ENCODE peak calls at places on chromosome 14, in six cellular contexts. H is astrocyte; F is CD8-positive, alpha-beta memory T cell; O is aorta; P is heart right ventricle; E is CD8-positive, alpha-beta T cell. Y is an unnamed sample. For H3K27me3, the result is how much of the 10 kb centered on the place peaks cover.

GRCh38 chr14:66009104-66009503 is 477.1 kb upstream of the CCDC196 start:
- DNase-seq in H (peak), F (no peak), O (no peak), P (no peak), E (no peak), Y (no peak)

GRCh38 chr14:94043111-94043755 is 17.1 kb downstream of the OTUB2 start:
- DNase-seq in H (peak), F (no peak), O (peak), P (no peak), E (no peak), Y (no peak)

GRCh38 chr14:89425931-89426330 is 8.9 kb upstream of the FOXN3 start:
- DNase-seq in H (peak), F (no peak), O (no peak), P (no peak), E (peak), Y (no peak)

GRCh38 chr14:90773196-90773486 is 43.1 kb downstream of the TTC7B start:
- DNase-seq in H (no peak), F (no peak), O (no peak), P (no peak), E (no peak), Y (no peak)

GRCh38 chr14:91649930-91650329 is 82.0 kb downstream of the CATSPERB start:
- DNase-seq in H (no peak), F (no peak), O (no peak), P (no peak), E (peak), Y (peak)

GRCh38 chr14:101191086-101191881 is 287.8 kb upstream of the RTL1 start:
- DNase-seq in H (no peak), F (no peak), O (no peak), P (no peak), E (no peak), Y (no peak)

GRCh38 chr14:93970589-93970966 is 5.8 kb downstream of the ASB2 start:
- DNase-seq in H (no peak), F (peak), O (no peak), P (no peak), E (peak), Y (peak)

GRCh38 chr14:98290596-98290995 is 981.4 kb downstream of the BCL11B start:
- DNase-seq in H (peak), F (no peak), O (no peak), P (no peak), E (no peak), Y (no peak)

GRCh38 chr14:56953884-56954283 is 143.6 kb upstream of the OTX2 start:
- DNase-seq in H (no peak), F (no peak), O (no peak), P (no peak), E (no peak), Y (no peak)

GRCh38 chr14:79246200-79246599 is 965.1 kb downstream of the DIO2 start:
- DNase-seq in H (no peak), F (no peak), O (no peak), P (no peak), E (no peak), Y (no peak)

GRCh38 chr14:50085570-50086315 is 30.6 kb downstream of the VCPKMT start:
- DNase-seq in H (peak), F (peak), O (no peak), P (no peak), E (no peak), Y (peak)

GRCh38 chr14:93733231-93733630 is 55.1 kb downstream of the PRIMA1 start:
- DNase-seq in H (no peak), F (no peak), O (peak), P (no peak), E (no peak), Y (no peak)

GRCh38 chr14:105891631-105892452 is 365.5 kb downstream of the TMEM121 start:
- DNase-seq in H (no peak), F (no peak), O (peak), P (peak), E (no peak), Y (no peak)

GRCh38 chr14:70018713-70019201 is 139.5 kb downstream of the SMOC1 start:
- DNase-seq in H (no peak), F (no peak), O (no peak), P (peak), E (no peak), Y (no peak)

GRCh38 chr14:22980672-22981089 is 1.7 kb downstream of the AJUBA start:
- DNase-seq in H (no peak), F (no peak), O (peak), P (peak), E (peak), Y (peak)

GRCh38 chr14:22994762-22995275 is 12.5 kb upstream of the AJUBA start:
- DNase-seq in H (no peak), F (no peak), O (no peak), P (no peak), E (peak), Y (no peak)

GRCh38 chr14:62604524-62604923 is 440.7 kb downstream of the KCNH5 start:
- DNase-seq in H (peak), F (no peak), O (no peak), P (no peak), E (no peak), Y (no peak)

GRCh38 chr14:95545769-95546168 is 10.9 kb downstream of the GLRX5 start:
- DNase-seq in H (peak), F (no peak), O (no peak), P (no peak), E (no peak), Y (no peak)

GRCh38 chr14:65928995-65929394 is 516.5 kb downstream of the FUT8 start:
- DNase-seq in H (no peak), F (no peak), O (no peak), P (no peak), E (no peak), Y (no peak)

GRCh38 chr14:38090506-38090905 is 117.2 kb upstream of the SSTR1 start:
- DNase-seq in H (no peak), F (no peak), O (no peak), P (no peak), E (no peak), Y (no peak)

GRCh38 chr14:61963926-61964325 is 201.7 kb downstream of the SNAPC1 start:
- DNase-seq in H (no peak), F (no peak), O (no peak), P (no peak), E (no peak), Y (no peak)

GRCh38 chr14:69614592-69614991 is 3.2 kb downstream of the SUSD6 start:
- DNase-seq in H (no peak), F (no peak), O (no peak), P (no peak), E (no peak), Y (no peak)

GRCh38 chr14:31897581-31898186 is 179.4 kb upstream of the ARHGAP5 start:
- DNase-seq in H (no peak), F (no peak), O (no peak), P (no peak), E (no peak), Y (no peak)

GRCh38 chr14:78697341-78697740 is 527.2 kb downstream of the NRXN3 start:
- DNase-seq in H (peak), F (no peak), O (no peak), P (no peak), E (no peak), Y (peak)

GRCh38 chr14:54730156-54730961 is 163.4 kb downstream of the SAMD4A start:
- DNase-seq in H (peak), F (no peak), O (no peak), P (no peak), E (no peak), Y (peak)

GRCh38 chr14:21097616-21098133 is 780 bp downstream of the ZNF219 start:
- DNase-seq in H (no peak), F (no peak), O (peak), P (peak), E (no peak), Y (no peak)

GRCh38 chr14:59343585-59343984 is 121.6 kb downstream of the GPR135 start:
- DNase-seq in H (no peak), F (no peak), O (peak), P (peak), E (no peak), Y (no peak)

DNA sequence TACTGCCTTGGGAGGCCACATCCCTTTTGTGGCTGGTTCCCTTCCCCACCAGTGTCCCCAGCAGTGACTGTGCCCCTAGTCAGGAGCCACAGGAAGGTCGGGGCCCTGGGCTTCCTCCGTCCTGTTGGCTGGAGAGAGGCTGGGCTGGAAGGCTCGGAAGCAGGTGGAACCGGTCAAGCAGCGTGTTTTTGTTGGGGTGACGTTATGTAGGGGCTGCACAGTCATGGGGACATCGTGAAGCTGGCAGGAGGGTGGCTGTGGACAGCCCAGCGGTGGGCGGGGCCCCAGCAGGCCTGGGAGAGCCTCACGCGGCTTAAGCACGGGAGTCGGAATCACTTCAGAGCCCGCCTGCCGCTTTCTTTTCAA is 10.1 kb downstream of the XRCC3 start:
- DNase-seq in H (no peak), F (no peak), O (no peak), P (no peak), E (no peak), Y (no peak)
- H3K4me3 ChIP-seq in H (no peak), F (no peak), O (no peak), P (no peak), E (no peak), Y (no peak)

GRCh38 chr14:19801118-19801464 is 2.5 kb upstream of the OR4N2 start:
- DNase-seq in H (no peak), F (no peak), O (no peak), P (no peak), E (no peak), Y (no peak)
- H3K27ac ChIP-seq in H (no peak), F (no peak), O (no peak), P (no peak), E (no peak), Y (no peak)

GRCh38 chr14:46734287-46734686 is 82.7 kb upstream of the RPL10L start:
- DNase-seq in H (no peak), F (no peak), O (no peak), P (no peak), E (no peak), Y (no peak)
- H3K27me3 ChIP-seq in H (under half), F (under half), O (under half), P (under half), E (under half), Y (under half)

DNA sequence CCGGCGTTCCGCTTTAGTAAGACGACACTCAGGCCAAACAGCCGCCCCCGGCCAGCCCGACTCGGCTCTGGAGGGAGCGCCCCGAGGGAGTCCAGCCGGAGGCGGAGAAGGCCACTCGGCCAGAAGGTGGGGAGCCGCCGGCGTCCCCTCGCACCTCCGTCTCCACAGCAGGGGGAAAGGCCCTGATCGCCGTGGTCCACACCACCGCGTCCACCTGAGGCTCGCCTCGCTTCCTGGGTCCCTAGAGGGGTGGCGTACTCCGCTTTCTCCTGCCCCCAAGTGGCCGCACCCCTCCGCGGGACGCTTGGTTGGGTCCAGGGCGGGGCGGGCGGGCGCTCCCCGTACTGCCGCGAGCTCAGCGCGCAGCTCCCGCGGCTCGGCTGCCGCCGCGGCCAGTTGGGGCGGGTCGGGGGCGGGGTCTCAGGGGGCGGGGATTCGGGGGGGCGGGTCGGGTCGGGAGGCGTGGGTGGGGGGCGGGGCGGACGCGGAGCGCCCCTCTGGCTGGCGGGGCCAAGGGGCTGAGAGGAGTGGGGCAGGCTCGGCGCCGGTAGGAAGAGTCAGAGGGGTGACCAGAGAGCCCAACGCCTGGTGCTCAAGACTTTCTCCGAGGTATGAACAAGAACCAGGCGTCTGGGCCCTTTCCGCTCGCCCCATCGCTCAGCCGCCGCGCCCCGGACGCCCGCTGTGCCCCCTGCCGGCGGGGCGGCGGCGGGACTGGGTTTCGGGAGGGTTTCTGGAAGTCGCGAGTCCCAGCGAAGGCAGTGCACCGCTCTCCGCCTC is at the start of gene FRMD6:
- DNase-seq in H (peak), F (peak), O (peak), P (peak), E (peak), Y (peak)
- H3K4me3 ChIP-seq in H (peak), F (peak), O (peak), P (peak), E (peak), Y (peak)

GRCh38 chr14:71187633-71188356 is 280.5 kb downstream of the PCNX1 start:
- DNase-seq in H (no peak), F (no peak), O (no peak), P (no peak), E (no peak), Y (no peak)

GRCh38 chr14:71181215-71182003 is 274.1 kb downstream of the PCNX1 start:
- DNase-seq in H (no peak), F (no peak), O (no peak), P (no peak), E (no peak), Y (no peak)

GRCh38 chr14:71179046-71179445 is 271.8 kb downstream of the PCNX1 start:
- DNase-seq in H (no peak), F (no peak), O (no peak), P (no peak), E (no peak), Y (no peak)

GRCh38 chr14:71183856-71184255 is 276.6 kb downstream of the PCNX1 start:
- DNase-seq in H (no peak), F (no peak), O (no peak), P (no peak), E (no peak), Y (no peak)
- H3K27ac ChIP-seq in H (no peak), F (no peak), O (no peak), P (no peak), E (no peak), Y (no peak)

DNA sequence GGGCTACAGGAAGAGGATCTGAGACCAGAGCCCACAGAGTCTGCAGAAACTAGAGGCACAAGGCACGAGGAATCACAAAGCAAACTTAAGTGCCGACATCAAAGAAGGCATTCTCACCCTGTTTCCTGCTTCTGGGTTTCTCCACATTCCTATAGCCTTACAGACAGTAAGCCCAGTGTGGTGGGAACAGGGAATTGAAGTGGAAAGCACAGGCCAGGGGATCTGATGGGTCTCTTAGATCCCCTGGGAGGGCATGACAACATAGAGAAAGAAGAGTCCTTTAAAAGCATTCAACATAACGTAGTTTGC is 75.6 kb upstream of the FRMD6 start:
- DNase-seq in H (peak), F (no peak), O (no peak), P (no peak), E (no peak), Y (no peak)
- H3K27me3 ChIP-seq in H (under half), F (under half), O (under half), P (under half), E (under half), Y (under half)

DNA sequence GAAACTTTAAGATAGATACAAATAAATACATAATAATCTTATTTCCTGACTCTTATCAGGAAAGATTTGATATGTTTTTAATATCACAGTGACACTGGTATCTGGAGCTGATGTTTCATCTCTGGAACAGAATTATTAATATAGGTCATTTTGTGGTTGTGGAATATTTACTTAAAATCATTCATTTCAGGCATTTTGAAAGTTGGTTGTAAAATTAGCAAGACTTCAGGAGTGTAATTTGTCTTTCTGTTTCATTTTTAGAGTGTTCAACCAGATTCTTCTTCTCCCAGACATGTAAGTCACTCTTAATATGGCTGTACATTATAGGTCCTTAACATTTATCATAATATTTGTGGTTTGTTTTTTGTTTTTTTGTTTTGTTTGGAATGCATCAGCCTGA is 115.7 kb downstream of the PCNX1 start:
- DNase-seq in H (no peak), F (no peak), O (no peak), P (no peak), E (no peak), Y (peak)
- H3K4me3 ChIP-seq in H (no peak), F (no peak), O (no peak), P (no peak), E (no peak), Y (no peak)

Y was measured in CD4-positive, CD25-positive, alpha-beta regulatory T cell.